ENCODE peak calls at places on chromosomes 11 and 22, in ten cellular contexts. Q is body of pancreas, N is adrenal gland, V is fibroblast of pulmonary artery, H is coronary artery, K is endothelial cell, O is upper lobe of right lung, F is neural progenitor cell, X is heart left ventricle, D is cardiac fibroblast. I is an unnamed sample.
A peak's percentile ranks its signal among the peaks of the same experiment; 100 is the strongest.

GRCh38 chr11:19352072-19352735 is 111.5 kb upstream of the E2F8 start:
- DNase-seq in Q (no peak), N (no peak), V (no peak), H (peak; percentile 3), K (no peak), O (no peak), F (no peak), X (no peak), D (no peak), I (no peak)

GRCh38 chr11:121393855-121394254 is 58.3 kb upstream of the SORL1 start:
- DNase-seq in Q (no peak), N (no peak), V (no peak), H (no peak), K (no peak), O (no peak), F (no peak), X (no peak), D (no peak), I (no peak)

GRCh38 chr11:46625406-46625805 is 8.1 kb downstream of the ATG13 start:
- DNase-seq in Q (no peak), N (no peak), V (no peak), H (no peak), K (no peak), O (no peak), F (no peak), X (no peak), D (no peak), I (no peak)

GRCh38 chr11:69826773-69827172 is 7.6 kb upstream of the FGF3 start:
- DNase-seq in Q (no peak), N (no peak), V (no peak), H (no peak), K (no peak), O (no peak), F (no peak), X (no peak), D (no peak), I (no peak)

GRCh38 chr11:102783016-102783415 is 2.6 kb upstream of the MMP10 start:
- DNase-seq in Q (no peak), N (no peak), V (no peak), H (no peak), K (no peak), O (no peak), F (no peak), X (no peak), D (no peak), I (no peak)

GRCh38 chr11:6413791-6414231 is 5.1 kb downstream of the APBB1 start:
- DNase-seq in Q (no peak), N (no peak), V (no peak), H (no peak), K (no peak), O (no peak), F (no peak), X (no peak), D (no peak), I (no peak)

GRCh38 chr22:41021039-41021654 is 70.0 kb downstream of the RBX1 start:
- DNase-seq in Q (peak; percentile 22), N (no peak), V (no peak), H (no peak), K (no peak), O (peak; percentile 74), F (peak; percentile 10), X (no peak), D (no peak), I (peak; percentile 6)

GRCh38 chr11:88337342-88338222 is at the start of gene CTSC:
- DNase-seq in Q (peak; percentile 93), N (peak; percentile 91), V (peak; percentile 92), H (peak; percentile 92), K (peak; percentile 93), O (peak; percentile 98), F (peak; percentile 94), X (peak; percentile 94), D (peak; percentile 93), I (peak; percentile 89)

GRCh38 chr11:27200779-27201453 is 160.3 kb downstream of the BBOX1 start:
- DNase-seq in Q (no peak), N (no peak), V (no peak), H (no peak), K (no peak), O (no peak), F (no peak), X (no peak), D (no peak), I (no peak)

GRCh38 chr11:114017723-114018122 is 41.8 kb upstream of the ZBTB16 start:
- DNase-seq in Q (no peak), N (no peak), V (peak; percentile 46), H (no peak), K (no peak), O (no peak), F (no peak), X (no peak), D (peak; percentile 31), I (no peak)

GRCh38 chr11:61392991-61393595 is 706 bp downstream of the TMEM216 start:
- DNase-seq in Q (no peak), N (no peak), V (peak; percentile 26), H (no peak), K (peak; percentile 11), O (no peak), F (peak; percentile 22), X (no peak), D (peak; percentile 29), I (peak; percentile 46)

GRCh38 chr11:128669491-128669890 is 24.4 kb upstream of the FLI1 start:
- DNase-seq in Q (no peak), N (no peak), V (peak; percentile 79), H (no peak), K (no peak), O (no peak), F (no peak), X (no peak), D (peak; percentile 79), I (no peak)

GRCh38 chr11:128394436-128395089 is 192.8 kb downstream of the ETS1 start:
- DNase-seq in Q (no peak), N (no peak), V (peak; percentile 64), H (no peak), K (no peak), O (no peak), F (no peak), X (peak; percentile 40), D (peak; percentile 74), I (no peak)

GRCh38 chr22:24324137-24324536 is 53.5 kb downstream of the SPECC1L start:
- DNase-seq in Q (no peak), N (no peak), V (no peak), H (no peak), K (no peak), O (no peak), F (no peak), X (no peak), D (no peak), I (no peak)
- TF ChIP-seq CTCF in Q (no peak), N (no peak), V (no peak), H (no peak), K (no peak), O (no peak), F (no peak), X (no peak), D (no peak), I (no peak)

GRCh38 chr11:15275141-15275540 is 160.4 kb downstream of the INSC start:
- DNase-seq in Q (no peak), N (no peak), V (no peak), H (no peak), K (no peak), O (no peak), F (peak; percentile 15), X (no peak), D (no peak), I (no peak)

GRCh38 chr11:15278129-15278528 is 163.4 kb downstream of the INSC start:
- DNase-seq in Q (no peak), N (no peak), V (peak; percentile 6), H (no peak), K (no peak), O (no peak), F (no peak), X (no peak), D (peak; percentile 3), I (no peak)

GRCh38 chr11:15280393-15280792 is 165.7 kb downstream of the INSC start:
- DNase-seq in Q (no peak), N (no peak), V (no peak), H (no peak), K (no peak), O (no peak), F (no peak), X (no peak), D (no peak), I (no peak)

GRCh38 chr11:15276616-15277015 is 161.9 kb downstream of the INSC start:
- DNase-seq in Q (no peak), N (no peak), V (peak; percentile 13), H (no peak), K (peak; percentile 28), O (no peak), F (peak; percentile 61), X (no peak), D (peak; percentile 12), I (no peak)
- TF ChIP-seq CTCF in Q (no peak), N (no peak), V (peak; percentile 23), H (no peak), K (peak; percentile 77), O (peak; percentile 11), F (peak; percentile 67), X (peak; percentile 25), D (peak; percentile 20), I (no peak)

GRCh38 chr11:14784230-14784629 is 107.8 kb downstream of the CYP2R1 start:
- DNase-seq in Q (no peak), N (no peak), V (no peak), H (no peak), K (no peak), O (no peak), F (no peak), X (no peak), D (no peak), I (no peak)

GRCh38 chr11:14793546-14793945 is 98.5 kb downstream of the CYP2R1 start:
- DNase-seq in Q (no peak), N (no peak), V (peak; percentile 22), H (no peak), K (no peak), O (no peak), F (no peak), X (no peak), D (no peak), I (no peak)

DNA sequence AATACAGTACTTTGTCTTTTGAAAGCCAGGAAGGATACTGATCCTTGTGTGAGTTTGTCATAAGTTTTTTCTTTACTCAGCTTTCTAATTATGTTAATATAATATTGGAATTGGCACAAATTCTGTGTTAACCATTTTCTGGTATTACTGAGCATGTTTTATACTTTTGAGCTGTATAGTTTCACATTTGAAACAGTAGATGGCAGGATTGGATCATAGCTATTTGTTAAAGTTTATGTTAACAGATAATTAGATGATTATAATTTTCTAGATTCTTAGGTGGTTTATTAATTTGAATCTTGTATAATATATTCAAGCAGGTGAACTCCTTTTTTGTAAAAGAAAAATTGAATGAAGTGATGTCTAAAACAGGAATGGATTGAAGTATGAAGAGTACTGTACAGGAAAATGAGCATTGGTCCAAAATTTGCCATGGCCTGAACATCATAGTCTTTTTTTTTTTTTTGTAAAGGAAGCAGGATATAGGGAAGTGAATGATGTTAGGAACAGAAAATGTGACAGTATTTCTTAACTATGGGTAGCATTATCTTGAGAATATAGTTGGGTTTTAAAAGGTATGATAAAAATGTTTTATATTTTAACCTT is 102.0 kb downstream of the CYP2R1 start:
- DNase-seq in Q (no peak), N (no peak), V (peak; percentile 41), H (no peak), K (no peak), O (no peak), F (no peak), X (no peak), D (peak; percentile 20), I (no peak)
- TF ChIP-seq CTCF in Q (no peak), N (peak; percentile 59), V (peak; percentile 54), H (peak; percentile 20), K (no peak), O (peak; percentile 59), F (peak; percentile 48), X (peak; percentile 38), D (peak; percentile 64), I (peak; percentile 64)

GRCh38 chr11:57340228-57340627 is 2.1 kb downstream of the P2RX3 start:
- DNase-seq in Q (no peak), N (no peak), V (no peak), H (no peak), K (peak; percentile 50), O (no peak), F (peak; percentile 65), X (no peak), D (peak; percentile 39), I (no peak)
- TF ChIP-seq CTCF in Q (no peak), N (peak; percentile 11), V (peak; percentile 19), H (no peak), K (no peak), O (no peak), F (peak; percentile 59), X (no peak), D (peak; percentile 3), I (no peak)